ENCODE peak calls at places on chromosomes 5 and 9, in ten cellular contexts. One of them, this sample, is unnamed.

GRCh38 chr9:127283917-127284316 is 19.3 kb downstream of the GARNL3 start:
- DNase-seq in A549: peak
- DNase-seq in prostate gland: no peak
- DNase-seq in stomach: no peak
- DNase-seq in uterus: peak
- DNase-seq in transverse colon: peak
- DNase-seq in ovary: peak
- DNase-seq in IMR-90: peak
- DNase-seq in K562: peak
- DNase-seq in H1: no peak
- DNase-seq in this sample: peak

GRCh38 chr9:75063556-75064305 is 24.2 kb downstream of the NMRK1 start:
- DNase-seq in A549: no peak
- DNase-seq in prostate gland: no peak
- DNase-seq in stomach: no peak
- DNase-seq in uterus: no peak
- DNase-seq in transverse colon: no peak
- DNase-seq in ovary: no peak
- DNase-seq in IMR-90: peak
- DNase-seq in K562: no peak
- DNase-seq in H1: no peak
- DNase-seq in this sample: no peak

GRCh38 chr9:126376311-126376902 is 49.8 kb downstream of the MVB12B start:
- DNase-seq in A549: no peak
- DNase-seq in prostate gland: no peak
- DNase-seq in stomach: no peak
- DNase-seq in uterus: no peak
- DNase-seq in transverse colon: peak
- DNase-seq in ovary: no peak
- DNase-seq in IMR-90: no peak
- DNase-seq in K562: no peak
- DNase-seq in H1: no peak
- DNase-seq in this sample: no peak

GRCh38 chr9:134328341-134328840 is 2.1 kb downstream of the RXRA start:
- DNase-seq in A549: no peak
- DNase-seq in prostate gland: no peak
- DNase-seq in stomach: peak
- DNase-seq in uterus: no peak
- DNase-seq in transverse colon: peak
- DNase-seq in ovary: no peak
- DNase-seq in IMR-90: peak
- DNase-seq in K562: no peak
- DNase-seq in H1: no peak
- DNase-seq in this sample: no peak

GRCh38 chr9:115395511-115396021 is 277.6 kb upstream of the TNC start:
- DNase-seq in A549: no peak
- DNase-seq in prostate gland: no peak
- DNase-seq in stomach: no peak
- DNase-seq in uterus: no peak
- DNase-seq in transverse colon: no peak
- DNase-seq in ovary: no peak
- DNase-seq in IMR-90: peak
- DNase-seq in K562: no peak
- DNase-seq in H1: no peak
- DNase-seq in this sample: no peak

GRCh38 chr9:71910602-71911060 is 362 bp downstream of the ABHD17B start:
- DNase-seq in A549: no peak
- DNase-seq in prostate gland: peak
- DNase-seq in stomach: no peak
- DNase-seq in uterus: no peak
- DNase-seq in transverse colon: no peak
- DNase-seq in ovary: no peak
- DNase-seq in IMR-90: no peak
- DNase-seq in K562: no peak
- DNase-seq in H1: no peak
- DNase-seq in this sample: no peak

GRCh38 chr5:137563301-137563645 is 64.1 kb upstream of the SPOCK1 start:
- DNase-seq in A549: no peak
- DNase-seq in prostate gland: no peak
- DNase-seq in stomach: no peak
- DNase-seq in uterus: no peak
- DNase-seq in transverse colon: no peak
- DNase-seq in ovary: no peak
- DNase-seq in IMR-90: no peak
- DNase-seq in K562: no peak
- DNase-seq in H1: no peak
- DNase-seq in this sample: no peak

GRCh38 chr5:151086905-151087360 is 6.1 kb upstream of the TNIP1 start:
- DNase-seq in A549: no peak
- DNase-seq in prostate gland: no peak
- DNase-seq in stomach: peak
- DNase-seq in uterus: no peak
- DNase-seq in transverse colon: peak
- DNase-seq in ovary: no peak
- DNase-seq in IMR-90: peak
- DNase-seq in K562: no peak
- DNase-seq in H1: no peak
- DNase-seq in this sample: no peak

GRCh38 chr5:54725391-54726280 is 208.1 kb downstream of the SNX18 start:
- DNase-seq in A549: no peak
- DNase-seq in prostate gland: no peak
- DNase-seq in stomach: no peak
- DNase-seq in uterus: no peak
- DNase-seq in transverse colon: no peak
- DNase-seq in ovary: no peak
- DNase-seq in IMR-90: peak
- DNase-seq in K562: no peak
- DNase-seq in H1: no peak
- DNase-seq in this sample: no peak

GRCh38 chr5:81750308-81751008 is 439 bp downstream of the SSBP2 start:
- DNase-seq in A549: peak
- DNase-seq in prostate gland: no peak
- DNase-seq in stomach: peak
- DNase-seq in uterus: no peak
- DNase-seq in transverse colon: peak
- DNase-seq in ovary: no peak
- DNase-seq in IMR-90: no peak
- DNase-seq in K562: peak
- DNase-seq in H1: no peak
- DNase-seq in this sample: no peak

GRCh38 chr9:86867658-86868313 is 79.5 kb downstream of the GAS1 start:
- DNase-seq in A549: no peak
- DNase-seq in prostate gland: no peak
- DNase-seq in stomach: peak
- DNase-seq in uterus: no peak
- DNase-seq in transverse colon: no peak
- DNase-seq in ovary: no peak
- DNase-seq in IMR-90: no peak
- DNase-seq in K562: no peak
- DNase-seq in H1: no peak
- DNase-seq in this sample: no peak

DNA sequence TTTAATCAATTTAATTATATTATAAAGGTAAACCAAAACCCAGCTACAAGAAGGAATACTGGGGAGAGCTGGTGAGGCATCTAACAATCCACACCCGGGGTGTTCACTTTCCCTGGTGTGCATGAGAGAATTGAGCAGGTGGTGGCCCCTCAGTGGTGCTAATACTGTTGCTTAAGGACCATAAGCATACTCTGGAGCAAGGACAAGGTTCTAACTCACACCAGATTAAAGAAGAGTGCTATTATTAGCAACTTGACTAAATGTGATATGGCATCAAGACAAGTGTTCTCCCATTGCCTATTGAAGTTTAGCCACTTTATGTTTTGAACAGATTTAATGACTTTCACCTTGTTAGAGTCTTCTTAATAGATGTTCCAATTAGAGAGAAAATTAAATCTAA is 8.8 kb downstream of the RGS7BP start:
- DNase-seq in A549: no peak
- DNase-seq in prostate gland: no peak
- DNase-seq in stomach: no peak
- DNase-seq in uterus: no peak
- DNase-seq in transverse colon: no peak
- DNase-seq in ovary: no peak
- DNase-seq in IMR-90: no peak
- DNase-seq in K562: no peak
- DNase-seq in H1: no peak
- DNase-seq in this sample: no peak
- H3K4me3 ChIP-seq in A549: no peak
- H3K4me3 ChIP-seq in prostate gland: no peak
- H3K4me3 ChIP-seq in stomach: no peak
- H3K4me3 ChIP-seq in uterus: no peak
- H3K4me3 ChIP-seq in transverse colon: no peak
- H3K4me3 ChIP-seq in ovary: no peak
- H3K4me3 ChIP-seq in IMR-90: no peak
- H3K4me3 ChIP-seq in K562: no peak
- H3K4me3 ChIP-seq in H1: no peak
- H3K4me3 ChIP-seq in this sample: no peak

DNA sequence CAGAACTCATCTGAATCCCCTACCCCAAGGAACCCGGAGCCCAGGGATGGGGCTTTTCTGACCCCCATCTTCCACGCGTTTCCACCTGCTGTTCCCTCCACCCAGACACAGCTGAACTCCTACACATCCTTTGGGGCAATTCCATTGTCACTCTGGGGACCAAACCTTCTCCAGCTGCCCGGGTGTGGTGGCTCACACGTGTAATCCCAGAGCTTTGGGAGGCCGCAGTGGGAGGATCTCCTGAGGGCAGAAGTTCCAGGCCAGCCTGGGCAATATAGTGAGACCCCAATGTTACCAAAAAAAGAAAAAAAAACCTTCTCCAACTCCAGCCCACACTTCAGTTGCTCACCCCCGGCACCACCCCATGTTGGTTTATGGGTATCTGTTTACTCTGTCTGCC is 8.1 kb downstream of the EPB41L4B start:
- DNase-seq in A549: no peak
- DNase-seq in prostate gland: no peak
- DNase-seq in stomach: no peak
- DNase-seq in uterus: no peak
- DNase-seq in transverse colon: no peak
- DNase-seq in ovary: no peak
- DNase-seq in IMR-90: no peak
- DNase-seq in K562: no peak
- DNase-seq in H1: no peak
- DNase-seq in this sample: no peak
- TF ChIP-seq POLR2A in A549: no peak
- TF ChIP-seq POLR2A in prostate gland: no peak
- TF ChIP-seq POLR2A in stomach: no peak
- TF ChIP-seq POLR2A in uterus: no peak
- TF ChIP-seq POLR2A in transverse colon: no peak
- TF ChIP-seq POLR2A in ovary: no peak
- TF ChIP-seq POLR2A in IMR-90: no peak
- TF ChIP-seq POLR2A in K562: no peak
- TF ChIP-seq POLR2A in H1: no peak
- TF ChIP-seq POLR2A in this sample: no peak

GRCh38 chr9:69085523-69086283 is 50.2 kb downstream of the FXN start:
- DNase-seq in A549: no peak
- DNase-seq in prostate gland: no peak
- DNase-seq in stomach: no peak
- DNase-seq in uterus: no peak
- DNase-seq in transverse colon: no peak
- DNase-seq in ovary: no peak
- DNase-seq in IMR-90: peak
- DNase-seq in K562: peak
- DNase-seq in H1: no peak
- DNase-seq in this sample: no peak
- TF ChIP-seq CTCF in A549: no peak
- TF ChIP-seq CTCF in prostate gland: no peak
- TF ChIP-seq CTCF in stomach: no peak
- TF ChIP-seq CTCF in uterus: no peak
- TF ChIP-seq CTCF in transverse colon: no peak
- TF ChIP-seq CTCF in ovary: no peak
- TF ChIP-seq CTCF in IMR-90: no peak
- TF ChIP-seq CTCF in K562: no peak
- TF ChIP-seq CTCF in H1: no peak
- TF ChIP-seq CTCF in this sample: no peak

GRCh38 chr5:109307996-109308395 is 101.8 kb downstream of the PJA2 start:
- DNase-seq in A549: no peak
- DNase-seq in prostate gland: no peak
- DNase-seq in stomach: no peak
- DNase-seq in uterus: no peak
- DNase-seq in transverse colon: no peak
- DNase-seq in ovary: no peak
- DNase-seq in IMR-90: no peak
- DNase-seq in K562: no peak
- DNase-seq in H1: no peak
- DNase-seq in this sample: no peak

GRCh38 chr5:109312695-109313094 is 97.1 kb downstream of the PJA2 start:
- DNase-seq in A549: no peak
- DNase-seq in prostate gland: no peak
- DNase-seq in stomach: no peak
- DNase-seq in uterus: no peak
- DNase-seq in transverse colon: no peak
- DNase-seq in ovary: no peak
- DNase-seq in IMR-90: no peak
- DNase-seq in K562: no peak
- DNase-seq in H1: no peak
- DNase-seq in this sample: no peak

GRCh38 chr5:109313123-109313522 is 96.7 kb downstream of the PJA2 start:
- DNase-seq in A549: no peak
- DNase-seq in prostate gland: no peak
- DNase-seq in stomach: no peak
- DNase-seq in uterus: no peak
- DNase-seq in transverse colon: no peak
- DNase-seq in ovary: no peak
- DNase-seq in IMR-90: no peak
- DNase-seq in K562: no peak
- DNase-seq in H1: no peak
- DNase-seq in this sample: no peak

GRCh38 chr5:109310315-109310714 is 99.5 kb downstream of the PJA2 start:
- DNase-seq in A549: no peak
- DNase-seq in prostate gland: no peak
- DNase-seq in stomach: no peak
- DNase-seq in uterus: no peak
- DNase-seq in transverse colon: no peak
- DNase-seq in ovary: no peak
- DNase-seq in IMR-90: no peak
- DNase-seq in K562: no peak
- DNase-seq in H1: no peak
- DNase-seq in this sample: no peak

DNA sequence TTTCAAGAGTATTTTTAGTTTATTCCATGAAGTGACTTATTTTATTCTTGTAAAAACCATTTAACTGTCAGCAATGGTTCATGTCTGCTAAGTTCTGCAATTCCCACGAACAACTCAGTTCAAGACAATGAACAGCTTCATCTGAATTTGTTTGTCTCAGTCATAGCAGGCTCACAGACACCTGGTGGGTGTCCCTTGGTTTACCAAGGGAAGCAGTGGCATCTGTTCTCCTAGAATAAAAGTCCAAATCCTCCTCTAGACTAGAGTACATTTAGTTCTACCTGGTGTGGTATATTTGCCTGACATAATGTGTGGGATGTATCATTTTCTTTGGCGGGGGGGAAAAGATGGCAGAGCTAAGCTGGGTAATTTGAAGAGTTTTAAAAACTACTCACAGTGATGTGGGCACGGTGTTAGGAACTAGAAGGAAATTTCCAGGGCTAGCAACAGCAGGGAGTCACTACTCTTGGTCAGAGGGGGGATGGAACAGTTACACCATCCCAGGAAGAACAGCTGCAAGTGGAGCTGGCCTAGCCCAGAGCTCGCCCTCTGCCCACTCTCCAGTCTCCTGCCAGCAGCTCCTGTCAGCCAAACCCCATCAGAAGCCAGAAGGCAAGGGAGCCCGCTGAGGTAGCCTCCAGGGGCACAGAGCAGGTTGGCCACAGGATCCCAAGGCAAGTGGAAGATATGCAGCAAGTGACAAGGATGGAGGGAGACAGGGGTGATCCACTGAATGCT is 100.3 kb downstream of the PJA2 start:
- DNase-seq in A549: no peak
- DNase-seq in prostate gland: no peak
- DNase-seq in stomach: no peak
- DNase-seq in uterus: no peak
- DNase-seq in transverse colon: no peak
- DNase-seq in ovary: no peak
- DNase-seq in IMR-90: no peak
- DNase-seq in K562: no peak
- DNase-seq in H1: no peak
- DNase-seq in this sample: no peak
- H3K4me3 ChIP-seq in A549: no peak
- H3K4me3 ChIP-seq in prostate gland: no peak
- H3K4me3 ChIP-seq in stomach: no peak
- H3K4me3 ChIP-seq in uterus: no peak
- H3K4me3 ChIP-seq in transverse colon: no peak
- H3K4me3 ChIP-seq in ovary: no peak
- H3K4me3 ChIP-seq in IMR-90: no peak
- H3K4me3 ChIP-seq in K562: no peak
- H3K4me3 ChIP-seq in H1: no peak
- H3K4me3 ChIP-seq in this sample: no peak

This sample was measured in adrenal gland.